ENCODE peak calls at places on chromosomes 2 and 18, in nine cellular contexts. Q is H1, S is A549, E is K562, B is HCT116, T is endothelial cell of umbilical vein, A is GM12878, R is WTC11, W is SK-N-SH. Z is an unnamed sample.

GRCh38 chr2:216110620-216111019 is 1.5 kb downstream of the XRCC5 start:
- DNase-seq in Q (no peak), A (no peak), T (no peak), R (no peak), E (no peak), S (no peak), W (no peak), B (no peak), Z (no peak)

GRCh38 chr18:5640939-5641338 is 97.1 kb upstream of the EPB41L3 start:
- DNase-seq in R (no peak), Q (no peak), T (no peak), E (no peak), S (no peak), B (no peak), W (no peak), A (no peak), Z (no peak)

GRCh38 chr2:120729410-120730052 is 6.1 kb upstream of the GLI2 start:
- DNase-seq in W (no peak), S (peak), A (no peak), T (no peak), Q (no peak), R (no peak), E (no peak), B (peak), Z (no peak)

GRCh38 chr2:177241771-177242135 is 22.8 kb downstream of the NFE2L2 start:
- DNase-seq in R (no peak), S (no peak), Q (no peak), E (no peak), A (no peak), W (peak), B (no peak), T (no peak), Z (no peak)

GRCh38 chr2:56185582-56186046 is 1.8 kb downstream of the CCDC85A start:
- DNase-seq in A (no peak), B (no peak), S (peak), Q (peak), R (peak), E (no peak), T (peak), W (no peak), Z (peak)

GRCh38 chr18:26579941-26580618 is 31.7 kb upstream of the KCTD1 start:
- DNase-seq in Q (no peak), E (no peak), R (no peak), A (no peak), T (peak), S (peak), B (peak), W (no peak), Z (no peak)

GRCh38 chr2:232667989-232668583 is 29.0 kb upstream of the GIGYF2 start:
- DNase-seq in W (no peak), S (no peak), B (no peak), R (no peak), A (no peak), T (no peak), E (no peak), Q (no peak), Z (no peak)

GRCh38 chr2:64819371-64819770 is 165.7 kb upstream of the SERTAD2 start:
- DNase-seq in T (no peak), B (no peak), Q (no peak), W (no peak), R (no peak), A (no peak), S (no peak), E (no peak), Z (peak)

GRCh38 chr18:2325308-2325849 is 245.9 kb downstream of the METTL4 start:
- DNase-seq in E (peak), A (no peak), Q (no peak), T (no peak), S (no peak), B (no peak), W (no peak), R (no peak), Z (no peak)

GRCh38 chr18:79452190-79452990 is 56.7 kb downstream of the NFATC1 start:
- DNase-seq in S (no peak), B (no peak), W (no peak), E (no peak), T (no peak), A (no peak), Q (no peak), R (no peak), Z (no peak)

DNA sequence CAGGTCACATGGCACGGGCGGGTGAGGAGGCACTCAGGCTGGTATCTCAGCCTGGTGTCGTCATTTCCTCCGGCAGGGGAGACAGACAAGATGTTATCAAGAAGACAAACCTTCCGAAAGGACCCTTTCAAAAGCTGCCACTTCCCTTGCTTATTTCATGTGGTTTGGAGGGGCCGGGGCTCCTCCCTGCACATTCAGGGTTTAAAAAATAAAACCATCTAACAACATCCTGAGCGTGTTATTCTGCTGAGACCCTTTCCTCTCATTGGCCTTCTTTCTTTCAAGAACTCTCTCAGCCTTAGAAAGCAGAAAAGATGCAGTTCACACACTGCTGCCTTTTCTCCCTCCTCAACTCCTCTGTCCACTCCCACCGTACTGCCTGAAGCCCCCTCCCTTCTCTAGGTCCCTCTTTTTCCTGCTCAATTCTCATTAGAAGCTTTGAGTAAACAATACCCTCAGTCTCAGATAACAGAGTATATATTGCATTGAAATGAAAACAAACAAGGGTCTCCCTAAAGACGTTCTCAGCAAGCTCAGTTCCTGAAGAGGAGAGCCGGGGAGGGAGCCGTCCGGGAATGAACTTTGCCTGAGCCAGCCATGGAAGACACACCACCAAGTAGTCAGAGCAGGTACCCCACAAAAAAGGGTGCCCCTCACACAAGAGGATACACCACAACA is 9.8 kb downstream of the SMAD7 start:
- DNase-seq in W (peak), E (no peak), B (no peak), T (peak), S (no peak), Q (no peak), A (peak), R (no peak), Z (peak)
- TF ChIP-seq MAX in W (peak), E (no peak), B (no peak), T (no peak), S (no peak), Q (no peak), A (no peak), R (no peak), Z (peak)

GRCh38 chr2:236177967-236178909 is 10.1 kb upstream of the GBX2 start:
- DNase-seq in B (peak), R (peak), A (no peak), E (peak), Q (peak), T (peak), W (peak), S (peak), Z (peak)
- TF ChIP-seq MAX in B (no peak), R (no peak), A (no peak), E (no peak), Q (no peak), T (no peak), W (no peak), S (peak), Z (no peak)

DNA sequence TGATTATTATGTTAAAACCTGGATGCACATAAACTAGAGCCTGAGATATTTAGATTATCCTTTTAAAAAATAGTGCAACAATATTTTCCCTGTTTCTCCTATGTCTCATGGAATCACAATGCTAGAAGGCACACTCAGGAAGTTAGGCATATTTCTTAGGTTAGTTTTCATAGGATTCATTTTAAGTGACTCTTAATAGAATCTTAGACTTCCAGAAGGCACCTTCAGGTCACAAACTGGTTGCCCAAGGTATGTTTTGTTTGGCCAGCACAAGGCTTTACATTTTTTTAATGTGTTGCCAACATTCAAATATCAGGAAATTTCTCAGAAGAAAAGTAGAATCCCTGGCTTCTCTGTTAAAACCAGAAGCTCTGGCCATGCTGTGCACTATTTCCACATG is 129.4 kb downstream of the LNPK start:
- DNase-seq in E (no peak), W (no peak), R (no peak), S (no peak), B (no peak), A (no peak), Q (no peak), T (no peak), Z (no peak)
- TF ChIP-seq MAX in E (no peak), W (no peak), R (no peak), S (no peak), B (no peak), A (no peak), Q (no peak), T (no peak), Z (no peak)

GRCh38 chr2:217858519-217859466 is 144.0 kb downstream of the TNS1 start:
- DNase-seq in A (no peak), S (peak), Q (no peak), T (peak), E (peak), B (no peak), R (no peak), W (peak), Z (no peak)
- TF ChIP-seq MAX in A (no peak), S (no peak), Q (no peak), T (no peak), E (no peak), B (no peak), R (no peak), W (no peak), Z (no peak)

GRCh38 chr2:217293607-217294006 is 433.7 kb upstream of the TNP1 start:
- DNase-seq in W (no peak), R (no peak), T (no peak), Q (no peak), S (no peak), B (no peak), A (no peak), E (no peak), Z (no peak)

GRCh38 chr2:217294211-217294610 is 434.3 kb upstream of the TNP1 start:
- DNase-seq in T (no peak), S (no peak), A (no peak), R (no peak), Q (no peak), W (no peak), B (no peak), E (no peak), Z (no peak)

GRCh38 chr2:217297096-217297495 is 437.2 kb upstream of the TNP1 start:
- DNase-seq in T (no peak), B (no peak), W (no peak), E (no peak), R (no peak), Q (no peak), A (no peak), S (no peak), Z (no peak)

GRCh38 chr2:217293046-217293445 is 433.2 kb upstream of the TNP1 start:
- DNase-seq in E (no peak), T (no peak), B (no peak), R (no peak), S (no peak), Q (no peak), A (no peak), W (no peak), Z (no peak)

DNA sequence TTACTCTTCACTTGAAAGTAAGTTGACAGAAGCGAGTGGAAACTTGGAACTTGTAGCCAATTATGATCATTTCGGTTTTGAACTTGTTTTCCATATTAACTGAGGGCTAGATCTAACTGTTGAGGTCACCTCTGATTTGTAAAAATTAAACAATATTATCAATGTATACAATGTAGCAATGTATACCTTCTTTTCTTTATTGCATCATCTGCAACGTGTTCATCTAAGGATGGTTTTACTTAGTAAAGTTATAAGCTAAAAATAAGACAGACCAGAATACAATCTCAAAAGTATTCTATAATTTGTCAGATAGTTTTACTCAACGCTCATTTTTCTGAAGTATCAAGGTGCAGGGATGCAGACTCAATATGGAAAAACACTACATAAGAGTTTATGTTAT is 435.0 kb upstream of the TNP1 start:
- DNase-seq in E (no peak), W (no peak), T (no peak), S (no peak), Q (no peak), R (no peak), A (no peak), B (no peak), Z (no peak)
- TF ChIP-seq MAX in E (no peak), W (no peak), T (no peak), S (no peak), Q (no peak), R (no peak), A (no peak), B (no peak), Z (no peak)

GRCh38 chr2:185372188-185372587 is 366.4 kb upstream of the FSIP2 start:
- DNase-seq in T (no peak), R (no peak), A (no peak), S (no peak), E (no peak), W (no peak), Q (no peak), B (no peak), Z (no peak)
- TF ChIP-seq MAX in T (no peak), R (no peak), A (no peak), S (no peak), E (no peak), W (no peak), Q (no peak), B (no peak), Z (no peak)

Z was measured in NB4.